ENCODE peak calls at places on chromosomes 12 and 14, in ten cellular contexts. L is endothelial cell, E is lung, X is psoas muscle, T is AG09319, W is HFF-Myc, D is ovary, M is pancreas, U is B cell, F is tibial nerve. G is an unnamed sample.

GRCh38 chr14:101713641-101714349 is 47.7 kb upstream of the PPP2R5C start:
- DNase-seq in D (no peak), F (no peak), U (no peak), W (no peak), M (peak), L (no peak), E (peak), X (no peak), T (no peak), G (no peak)

GRCh38 chr14:95256011-95256775 is 63.5 kb downstream of the CLMN start:
- DNase-seq in W (no peak), L (no peak), U (no peak), E (no peak), X (no peak), M (no peak), F (no peak), D (no peak), T (no peak), G (no peak)

GRCh38 chr12:12474471-12474928 is 88.2 kb downstream of the DUSP16 start:
- DNase-seq in U (no peak), D (no peak), E (no peak), F (no peak), W (no peak), T (no peak), L (no peak), M (no peak), X (no peak), G (no peak)

GRCh38 chr12:103036581-103037214 is 79.2 kb downstream of the ASCL1 start:
- DNase-seq in D (no peak), M (no peak), T (no peak), E (no peak), L (no peak), U (no peak), F (no peak), W (no peak), X (no peak), G (no peak)

GRCh38 chr12:108560752-108561719 is at the start of gene SART3:
- DNase-seq in T (peak), L (peak), W (peak), U (peak), X (peak), M (peak), D (peak), E (peak), F (peak), G (peak)

GRCh38 chr12:1324900-1325299 is 269.5 kb downstream of the FBXL14 start:
- DNase-seq in E (no peak), U (no peak), M (no peak), T (no peak), F (no peak), D (no peak), L (no peak), W (no peak), X (no peak), G (no peak)

GRCh38 chr14:101665478-101666078 is 95.9 kb upstream of the PPP2R5C start:
- DNase-seq in L (peak), F (no peak), E (no peak), M (no peak), T (peak), U (peak), W (peak), D (peak), X (no peak), G (peak)

GRCh38 chr12:94616217-94616729 is 34.1 kb downstream of the TMCC3 start:
- DNase-seq in W (no peak), X (peak), T (no peak), F (no peak), M (no peak), U (no peak), D (no peak), E (no peak), L (no peak), G (peak)

GRCh38 chr12:92905258-92905810 is 23.8 kb downstream of the EEA1 start:
- DNase-seq in U (no peak), W (no peak), F (no peak), E (no peak), D (no peak), L (no peak), T (no peak), M (no peak), X (no peak), G (no peak)

GRCh38 chr12:102673606-102674005 is 193.2 kb upstream of the IGF1 start:
- DNase-seq in X (no peak), E (no peak), L (no peak), T (no peak), F (no peak), M (no peak), W (no peak), D (no peak), U (no peak), G (no peak)

GRCh38 chr14:73239463-73240241 is 2.3 kb downstream of the PAPLN start:
- DNase-seq in M (no peak), E (no peak), D (peak), T (no peak), F (peak), L (peak), X (peak), W (no peak), U (no peak), G (peak)

GRCh38 chr12:76023069-76023690 is 8.4 kb downstream of the PHLDA1 start:
- DNase-seq in X (no peak), F (no peak), D (no peak), U (no peak), L (no peak), M (no peak), T (no peak), E (no peak), W (no peak), G (no peak)

GRCh38 chr14:68216072-68216471 is 396.5 kb downstream of the RAD51B start:
- DNase-seq in F (no peak), U (no peak), M (no peak), T (no peak), L (no peak), D (no peak), W (no peak), X (no peak), E (no peak), G (no peak)

GRCh38 chr14:86796221-86797074 is 1196.5 kb downstream of the GALC start:
- DNase-seq in D (no peak), U (no peak), W (no peak), L (no peak), E (no peak), T (peak), M (no peak), X (no peak), F (no peak), G (peak)

GRCh38 chr12:95473440-95473946 is 459 bp upstream of the METAP2 start:
- DNase-seq in X (peak), T (no peak), D (no peak), F (peak), U (no peak), E (peak), L (peak), M (peak), W (no peak), G (peak)

GRCh38 chr14:37237094-37237493 is 39.4 kb downstream of the MIPOL1 start:
- DNase-seq in D (no peak), X (no peak), W (no peak), F (no peak), E (no peak), M (no peak), T (no peak), L (no peak), U (no peak), G (no peak)

GRCh38 chr14:24903337-24903736 is 146.6 kb downstream of the STXBP6 start:
- DNase-seq in D (no peak), W (peak), T (no peak), U (no peak), X (no peak), E (no peak), L (no peak), M (no peak), F (no peak), G (peak)

GRCh38 chr12:51392556-51393237 is 1.5 kb upstream of the GALNT6 start:
- DNase-seq in D (peak), F (no peak), U (peak), T (no peak), M (peak), L (no peak), W (no peak), X (no peak), E (no peak), G (no peak)

GRCh38 chr12:2739832-2740641 is 54.7 kb upstream of the FKBP4 start:
- DNase-seq in U (no peak), D (no peak), T (no peak), F (peak), E (no peak), X (no peak), M (no peak), L (peak), W (peak), G (peak)

GRCh38 chr14:69715725-69716482 is 51.0 kb upstream of the SRSF5 start:
- DNase-seq in L (no peak), F (peak), E (peak), W (no peak), T (peak), D (peak), M (no peak), U (no peak), X (peak), G (peak)

GRCh38 chr12:68067762-68068376 is 78.6 kb downstream of the IFNG-AS1 start:
- DNase-seq in F (no peak), X (no peak), T (no peak), E (no peak), W (no peak), L (no peak), D (no peak), M (no peak), U (no peak), G (peak)

GRCh38 chr12:6049992-6050391 is 74.5 kb downstream of the VWF start:
- DNase-seq in T (no peak), E (no peak), W (no peak), U (no peak), X (no peak), D (no peak), M (no peak), L (no peak), F (no peak), G (no peak)
- TF ChIP-seq CTCF in T (no peak), E (no peak), W (no peak), U (no peak), X (no peak), D (no peak), M (no peak), L (no peak), F (no peak), G (no peak)

GRCh38 chr12:65279387-65280112 is 1.1 kb downstream of the MSRB3 start:
- DNase-seq in D (no peak), W (no peak), X (no peak), F (no peak), U (no peak), L (no peak), E (no peak), T (no peak), M (no peak), G (peak)

GRCh38 chr12:65277994-65278575 is 398 bp upstream of the MSRB3 start:
- DNase-seq in T (no peak), X (no peak), F (no peak), E (no peak), D (no peak), M (peak), L (no peak), U (no peak), W (no peak), G (no peak)

GRCh38 chr12:65276923-65277322 is 1.6 kb upstream of the MSRB3 start:
- DNase-seq in F (no peak), E (no peak), W (no peak), D (no peak), X (no peak), T (no peak), L (no peak), M (no peak), U (no peak), G (no peak)

GRCh38 chr12:65280306-65280705 is 1.8 kb downstream of the MSRB3 start:
- DNase-seq in M (no peak), L (no peak), U (no peak), D (no peak), X (no peak), T (no peak), F (no peak), E (no peak), W (no peak), G (peak)

GRCh38 chr12:65278576-65279386 is at the start of gene MSRB3:
- DNase-seq in T (peak), U (no peak), D (peak), L (peak), E (peak), F (peak), W (peak), X (peak), M (peak), G (peak)
- TF ChIP-seq CTCF in T (peak), U (no peak), D (no peak), L (no peak), E (no peak), F (peak), W (no peak), X (no peak), M (no peak), G (peak)

GRCh38 chr12:54141534-54142475 is 47.0 kb downstream of the SMUG1 start:
- DNase-seq in X (no peak), T (no peak), F (peak), W (no peak), U (no peak), M (no peak), E (no peak), D (no peak), L (no peak), G (peak)

GRCh38 chr12:54140958-54141388 is 47.8 kb downstream of the SMUG1 start:
- DNase-seq in E (no peak), U (no peak), M (no peak), X (peak), L (no peak), T (no peak), D (peak), F (peak), W (no peak), G (no peak)

GRCh38 chr12:54136844-54137580 is 51.8 kb downstream of the SMUG1 start:
- DNase-seq in T (no peak), X (no peak), F (no peak), E (no peak), D (no peak), W (peak), U (no peak), L (no peak), M (no peak), G (no peak)

GRCh38 chr12:54138219-54138618 is 50.6 kb downstream of the SMUG1 start:
- DNase-seq in M (no peak), W (no peak), X (no peak), U (no peak), T (no peak), E (no peak), L (no peak), D (no peak), F (no peak), G (no peak)

GRCh38 chr12:54139030-54139429 is 49.8 kb downstream of the SMUG1 start:
- DNase-seq in M (no peak), W (no peak), X (no peak), U (no peak), D (no peak), F (no peak), T (no peak), L (no peak), E (no peak), G (no peak)
- TF ChIP-seq CTCF in M (no peak), W (no peak), X (no peak), U (no peak), D (no peak), F (no peak), T (no peak), L (no peak), E (no peak), G (no peak)

DNA sequence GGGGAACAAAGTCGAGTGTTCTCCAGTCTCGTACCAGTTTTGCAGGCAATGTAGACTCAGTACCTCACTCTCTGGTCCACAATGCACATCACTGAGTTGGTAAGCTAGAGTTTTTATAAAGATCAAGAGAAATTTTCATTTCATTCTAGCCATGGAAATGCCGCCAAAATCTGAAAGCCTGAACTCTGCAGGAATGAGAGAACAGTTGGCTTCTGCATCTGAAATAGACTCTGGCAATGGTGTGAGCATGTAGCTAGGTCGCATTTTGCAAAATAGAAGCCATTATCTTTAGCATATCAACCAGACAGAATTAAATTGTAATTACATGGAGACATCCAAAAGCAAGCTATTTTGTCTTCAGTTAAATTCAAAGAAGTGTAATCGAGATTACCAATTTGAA is 381.0 kb downstream of the NOVA1 start:
- DNase-seq in L (no peak), U (no peak), F (no peak), M (no peak), X (no peak), T (no peak), E (no peak), D (no peak), W (no peak), G (no peak)
- TF ChIP-seq CTCF in L (no peak), U (no peak), F (no peak), M (no peak), X (no peak), T (no peak), E (no peak), D (no peak), W (no peak), G (no peak)

G was measured in fibroblast of pulmonary artery.